ENCODE peak calls at places on chromosomes 11 and 22, in four cellular contexts. One of them, this sample, is unnamed.

GRCh38 chr22:27447316-27447715 is 354.2 kb downstream of the MN1 start:
- DNase-seq in HepG2: no peak
- DNase-seq in IMR-90: no peak
- DNase-seq in A549: no peak
- DNase-seq in this sample: no peak

GRCh38 chr22:20509344-20510047 is 2.1 kb downstream of the MED15 start:
- DNase-seq in A549: peak; percentile 57
- DNase-seq in HepG2: peak; percentile 84
- DNase-seq in IMR-90: peak; percentile 94
- DNase-seq in this sample: peak; percentile 95

GRCh38 chr11:31240340-31240904 is 129.1 kb downstream of the DCDC1 start:
- DNase-seq in HepG2: peak; percentile 59
- DNase-seq in A549: peak; percentile 73
- DNase-seq in IMR-90: peak; percentile 33
- DNase-seq in this sample: peak; percentile 68

GRCh38 chr11:76380161-76380976 is 563 bp downstream of the THAP12 start:
- DNase-seq in A549: peak; percentile 13
- DNase-seq in HepG2: no peak
- DNase-seq in IMR-90: peak; percentile 13
- DNase-seq in this sample: peak; percentile 68

GRCh38 chr22:16562711-16563554 is 29.7 kb downstream of the CCT8L2 start:
- DNase-seq in IMR-90: no peak
- DNase-seq in A549: no peak
- DNase-seq in HepG2: no peak
- DNase-seq in this sample: no peak

GRCh38 chr11:33773399-33774355 is 643 bp downstream of the FBXO3 start:
- DNase-seq in IMR-90: peak; percentile 43
- DNase-seq in HepG2: peak; percentile 6
- DNase-seq in A549: no peak
- DNase-seq in this sample: peak; percentile 19

GRCh38 chr22:48528221-48528915 is 1299.3 kb downstream of the BRD1 start:
- DNase-seq in IMR-90: no peak
- DNase-seq in A549: no peak
- DNase-seq in HepG2: no peak
- DNase-seq in this sample: no peak

GRCh38 chr11:45301537-45302246 is 15.6 kb upstream of the SYT13 start:
- DNase-seq in A549: no peak
- DNase-seq in HepG2: no peak
- DNase-seq in IMR-90: no peak
- DNase-seq in this sample: no peak

GRCh38 chr22:47172771-47173534 is 410.5 kb downstream of the TBC1D22A start:
- DNase-seq in A549: no peak
- DNase-seq in IMR-90: no peak
- DNase-seq in HepG2: no peak
- DNase-seq in this sample: no peak

GRCh38 chr22:40922484-40923303 is 28.5 kb upstream of the RBX1 start:
- DNase-seq in IMR-90: peak; percentile 72
- DNase-seq in HepG2: peak; percentile 40
- DNase-seq in A549: peak; percentile 47
- DNase-seq in this sample: peak; percentile 17

GRCh38 chr11:14234446-14234845 is 124.5 kb downstream of the RRAS2 start:
- DNase-seq in IMR-90: no peak
- DNase-seq in A549: no peak
- DNase-seq in HepG2: no peak
- DNase-seq in this sample: no peak

GRCh38 chr11:44883277-44883676 is 67.4 kb downstream of the TP53I11 start:
- DNase-seq in IMR-90: no peak
- DNase-seq in A549: no peak
- DNase-seq in HepG2: no peak
- DNase-seq in this sample: no peak

GRCh38 chr11:129373489-129373953 is 2.1 kb upstream of the BARX2 start:
- DNase-seq in HepG2: no peak
- DNase-seq in IMR-90: no peak
- DNase-seq in A549: no peak
- DNase-seq in this sample: no peak

GRCh38 chr22:41911292-41911611 is 3.6 kb downstream of the SHISA8 start:
- DNase-seq in IMR-90: no peak
- DNase-seq in A549: no peak
- DNase-seq in HepG2: no peak
- DNase-seq in this sample: no peak

GRCh38 chr11:99368579-99368978 is 347.8 kb downstream of the CNTN5 start:
- DNase-seq in IMR-90: no peak
- DNase-seq in HepG2: no peak
- DNase-seq in A549: no peak
- DNase-seq in this sample: no peak

GRCh38 chr22:42436402-42436801 is 4.2 kb upstream of the NFAM1 start:
- DNase-seq in IMR-90: no peak
- DNase-seq in A549: no peak
- DNase-seq in HepG2: no peak
- DNase-seq in this sample: no peak

GRCh38 chr11:46607516-46607915 is 9.5 kb downstream of the HARBI1 start:
- DNase-seq in HepG2: no peak
- DNase-seq in A549: no peak
- DNase-seq in IMR-90: no peak
- DNase-seq in this sample: no peak

GRCh38 chr11:111935331-111936044 is 1.7 kb upstream of the DIXDC1 start:
- DNase-seq in HepG2: peak; percentile 94
- DNase-seq in A549: no peak
- DNase-seq in IMR-90: peak; percentile 15
- DNase-seq in this sample: no peak

GRCh38 chr22:50720301-50720845 is 17.6 kb upstream of the ACR start:
- DNase-seq in IMR-90: no peak
- DNase-seq in HepG2: no peak
- DNase-seq in A549: no peak
- DNase-seq in this sample: no peak

DNA sequence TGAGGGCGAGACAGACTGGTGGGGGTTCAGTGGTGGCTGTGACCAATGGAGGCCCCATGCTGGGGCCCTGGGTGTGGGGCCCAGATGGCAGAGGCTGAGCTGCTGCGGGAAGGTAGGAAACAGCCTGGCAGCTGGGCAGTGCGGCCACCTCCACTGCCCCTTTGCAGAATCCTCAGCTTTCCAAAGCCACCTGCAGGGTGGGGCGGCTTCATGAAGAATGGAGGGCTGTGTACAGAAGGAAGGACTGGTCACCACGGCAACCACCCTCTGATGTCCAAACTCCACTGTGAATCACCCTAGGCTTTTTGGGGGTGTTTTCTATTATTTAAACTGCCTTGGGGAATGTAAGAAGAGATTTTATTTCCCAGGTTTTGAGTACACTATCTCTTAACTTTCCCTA is 166.3 kb upstream of the NAV2 start:
- DNase-seq in IMR-90: no peak
- DNase-seq in HepG2: no peak
- DNase-seq in A549: peak; percentile 9
- DNase-seq in this sample: no peak
- TF ChIP-seq MAFK in IMR-90: no peak
- TF ChIP-seq MAFK in HepG2: no peak
- TF ChIP-seq MAFK in A549: no peak
- TF ChIP-seq MAFK in this sample: no peak

DNA sequence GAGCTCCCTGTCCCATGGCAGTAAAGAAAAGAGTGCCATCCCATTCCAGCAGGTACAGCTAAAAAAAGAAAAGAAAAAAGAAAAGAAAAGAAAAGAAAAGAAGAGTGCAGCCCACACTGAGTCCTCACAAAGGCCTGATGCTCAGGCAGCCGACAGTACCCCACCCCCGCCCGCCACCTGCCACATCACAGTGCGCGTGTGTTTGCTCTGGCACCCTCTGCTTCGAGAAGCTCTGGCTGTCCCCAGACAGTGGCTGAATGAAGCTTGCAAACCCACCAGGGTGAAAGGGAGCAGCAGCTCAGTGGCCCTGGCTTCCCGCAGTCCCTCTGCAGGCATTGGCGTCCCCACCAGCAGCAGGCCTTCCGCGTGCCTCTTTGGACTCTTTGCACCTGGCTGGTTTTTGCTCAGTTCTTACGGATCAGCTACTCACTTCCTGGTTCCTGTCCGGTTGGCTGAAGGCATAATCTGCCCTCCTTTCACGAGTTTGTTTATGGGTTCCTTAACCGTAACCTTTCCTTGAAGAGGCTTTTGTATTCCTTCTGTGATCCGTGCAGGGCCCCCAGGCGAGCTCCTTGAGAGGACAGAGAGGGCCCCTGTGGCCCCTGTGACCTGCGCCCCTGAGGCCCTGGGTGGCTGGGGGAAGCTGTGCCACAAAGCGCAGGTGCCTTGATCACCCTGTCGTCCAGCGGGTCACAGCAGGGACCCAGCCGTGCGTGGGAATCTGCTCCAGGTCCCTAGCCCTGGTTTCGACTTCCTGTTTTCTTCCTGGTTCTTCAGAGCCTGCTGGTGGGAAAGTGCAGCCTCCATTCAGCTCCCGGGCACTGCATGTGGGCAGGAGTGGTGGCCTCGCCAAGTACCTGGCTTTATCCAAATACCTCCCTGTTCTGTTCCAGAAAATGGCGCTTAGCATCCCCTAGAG is 28.0 kb upstream of the FADD start:
- DNase-seq in HepG2: no peak
- DNase-seq in A549: no peak
- DNase-seq in IMR-90: no peak
- DNase-seq in this sample: no peak
- TF ChIP-seq MAFK in HepG2: no peak
- TF ChIP-seq MAFK in A549: no peak
- TF ChIP-seq MAFK in IMR-90: no peak
- TF ChIP-seq MAFK in this sample: no peak

GRCh38 chr11:119974051-119974450 is 163.9 kb downstream of the TRIM29 start:
- DNase-seq in IMR-90: no peak
- DNase-seq in A549: no peak
- DNase-seq in HepG2: no peak
- DNase-seq in this sample: no peak

GRCh38 chr11:119975561-119976152 is 162.3 kb downstream of the TRIM29 start:
- DNase-seq in HepG2: no peak
- DNase-seq in A549: no peak
- DNase-seq in IMR-90: no peak
- DNase-seq in this sample: no peak

GRCh38 chr11:119976805-119977583 is 160.9 kb downstream of the TRIM29 start:
- DNase-seq in A549: no peak
- DNase-seq in IMR-90: no peak
- DNase-seq in HepG2: no peak
- DNase-seq in this sample: no peak

GRCh38 chr11:119972281-119972680 is 165.6 kb downstream of the TRIM29 start:
- DNase-seq in HepG2: no peak
- DNase-seq in A549: no peak
- DNase-seq in IMR-90: no peak
- DNase-seq in this sample: no peak

DNA sequence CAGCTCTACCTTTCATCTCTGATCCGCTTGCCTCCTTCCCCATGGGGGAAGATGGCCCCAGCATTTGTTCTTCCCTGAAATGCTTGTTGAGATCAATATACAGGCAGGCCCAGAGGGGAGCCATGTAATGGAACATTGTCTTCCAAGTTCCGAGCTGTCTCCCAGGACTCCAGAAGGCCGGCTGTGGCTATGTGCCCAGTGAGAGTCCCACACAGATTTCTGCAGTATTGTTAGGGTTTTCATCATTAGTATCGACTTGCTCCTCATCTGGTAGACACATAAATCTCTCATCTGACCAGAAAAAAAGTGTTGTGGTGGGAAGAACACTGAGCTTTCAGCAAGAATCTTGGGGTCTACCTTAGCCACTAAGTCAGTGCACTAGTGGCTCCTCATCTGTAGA is 163.4 kb downstream of the TRIM29 start:
- DNase-seq in HepG2: no peak
- DNase-seq in IMR-90: no peak
- DNase-seq in A549: no peak
- DNase-seq in this sample: no peak
- TF ChIP-seq MAFK in HepG2: no peak
- TF ChIP-seq MAFK in IMR-90: no peak
- TF ChIP-seq MAFK in A549: no peak
- TF ChIP-seq MAFK in this sample: no peak

DNA sequence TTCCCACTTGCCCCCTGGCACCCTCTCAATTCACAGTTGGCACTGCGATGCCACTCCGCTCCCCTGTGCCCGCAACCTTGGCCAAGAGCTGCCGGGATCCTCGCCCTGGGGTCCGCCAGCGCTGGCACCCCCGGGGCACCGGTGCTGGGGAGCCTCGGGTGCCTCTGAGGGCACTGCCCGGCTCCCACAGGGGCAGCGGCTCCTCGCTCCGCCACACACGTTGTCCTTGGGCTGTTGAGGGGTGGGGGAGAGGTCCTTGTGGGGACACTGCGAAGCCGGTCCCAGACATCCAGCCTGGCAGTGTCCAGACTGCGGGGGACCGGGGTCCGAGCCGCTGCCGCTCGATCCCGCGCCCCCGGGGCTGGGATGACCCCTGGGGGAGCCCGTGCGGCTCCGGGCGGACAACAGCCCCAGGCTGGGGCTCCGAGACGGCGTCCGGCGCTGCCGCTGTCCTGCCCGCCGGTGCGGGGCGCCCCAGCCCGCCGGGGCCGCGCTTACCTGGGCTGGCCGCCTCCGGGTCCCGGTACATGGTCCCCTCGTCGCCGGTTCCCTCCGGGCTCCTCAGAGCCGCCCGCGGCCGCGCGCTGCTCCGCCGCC is 486 bp downstream of the SYT7 start:
- DNase-seq in IMR-90: no peak
- DNase-seq in HepG2: no peak
- DNase-seq in A549: no peak
- DNase-seq in this sample: no peak
- TF ChIP-seq MAFK in IMR-90: no peak
- TF ChIP-seq MAFK in HepG2: no peak
- TF ChIP-seq MAFK in A549: no peak
- TF ChIP-seq MAFK in this sample: no peak

DNA sequence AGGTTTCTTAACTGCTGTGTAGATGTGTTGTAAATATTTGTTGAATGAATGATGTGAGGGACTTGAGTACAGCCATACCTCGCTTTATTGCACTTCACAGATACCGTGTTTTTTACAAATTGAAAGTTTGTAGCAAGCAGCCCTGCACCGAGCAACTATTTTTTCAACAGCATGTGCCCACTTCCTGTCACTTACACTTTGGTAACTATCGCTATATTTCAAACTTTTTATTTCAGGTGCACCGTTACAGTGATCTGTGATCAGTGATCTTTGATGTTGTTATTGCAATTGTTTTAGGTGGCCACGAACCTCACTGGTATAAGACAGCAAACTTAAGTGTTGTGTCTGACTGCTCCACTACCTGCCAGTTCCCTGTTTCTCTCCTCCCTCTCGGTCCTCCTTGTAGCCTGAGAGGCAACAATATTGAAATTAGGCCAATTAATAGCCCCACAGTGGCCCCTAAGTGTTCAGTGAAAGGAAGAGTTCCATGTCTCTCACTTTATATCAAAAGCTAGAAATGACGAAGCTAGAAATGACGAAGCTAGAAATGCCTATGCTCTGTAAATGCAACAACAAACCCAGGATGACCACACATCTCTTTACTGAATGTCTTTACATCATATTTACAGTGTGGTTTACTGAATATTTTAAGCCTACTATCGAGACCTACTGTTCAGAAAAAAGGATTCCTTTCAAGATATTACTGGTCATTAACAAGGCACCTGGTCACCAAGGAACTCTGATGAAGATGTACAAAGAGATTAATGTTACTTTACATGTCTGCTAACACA is 1.0 kb downstream of the SFI1 start:
- DNase-seq in HepG2: no peak
- DNase-seq in IMR-90: no peak
- DNase-seq in A549: no peak
- DNase-seq in this sample: no peak
- TF ChIP-seq MAFK in HepG2: no peak
- TF ChIP-seq MAFK in IMR-90: no peak
- TF ChIP-seq MAFK in A549: no peak
- TF ChIP-seq MAFK in this sample: no peak